ENCODE peak calls at places on chromosomes 6 and 20, in six cellular contexts. W is H1, O is HepG2, K is K562, H is SK-N-SH, R is GM12878. N is an unnamed sample.

GRCh38 chr6:157434349-157435016 is 53.5 kb downstream of the ZDHHC14 start:
- DNase-seq in W (no peak), O (peak; percentile 90), K (no peak), H (no peak), R (no peak), N (no peak)

GRCh38 chr6:64672131-64672530 is 1034.9 kb downstream of the EYS start:
- DNase-seq in W (no peak), O (no peak), K (no peak), H (no peak), R (no peak), N (no peak)

GRCh38 chr20:9218412-9219001 is 149.6 kb downstream of the PLCB4 start:
- DNase-seq in W (no peak), O (no peak), K (peak; percentile 6), H (no peak), R (no peak), N (no peak)

GRCh38 chr6:142014515-142014914 is 118.2 kb upstream of the GJE1 start:
- DNase-seq in W (no peak), O (no peak), K (no peak), H (no peak), R (no peak), N (peak; percentile 79)

GRCh38 chr6:89239338-89239737 is 22.2 kb upstream of the GABRR1 start:
- DNase-seq in W (no peak), O (no peak), K (peak; percentile 20), H (peak; percentile 34), R (no peak), N (no peak)

GRCh38 chr6:150857062-150857905 is 8.2 kb upstream of the MTHFD1L start:
- DNase-seq in W (no peak), O (peak; percentile 15), K (no peak), H (no peak), R (no peak), N (peak; percentile 72)

GRCh38 chr20:10604865-10605440 is 68.8 kb downstream of the JAG1 start:
- DNase-seq in W (no peak), O (no peak), K (no peak), H (no peak), R (no peak), N (no peak)

GRCh38 chr20:62365814-62366369 is 1.2 kb downstream of the LAMA5 start:
- DNase-seq in W (no peak), O (no peak), K (peak; percentile 74), H (no peak), R (no peak), N (no peak)

GRCh38 chr6:160930547-160931377 is 60.8 kb upstream of the MAP3K4 start:
- DNase-seq in W (no peak), O (peak; percentile 30), K (no peak), H (peak; percentile 86), R (no peak), N (peak; percentile 23)

GRCh38 chr6:92329416-92329815 is 1089.9 kb downstream of the EPHA7 start:
- DNase-seq in W (no peak), O (no peak), K (no peak), H (no peak), R (no peak), N (no peak)

GRCh38 chr6:41416165-41416837 is 80.9 kb downstream of the NCR2 start:
- DNase-seq in W (no peak), O (no peak), K (no peak), H (peak; percentile 54), R (no peak), N (no peak)

GRCh38 chr20:56875052-56875663 is 246.1 kb downstream of the TFAP2C start:
- DNase-seq in W (no peak), O (no peak), K (no peak), H (no peak), R (no peak), N (peak; percentile 10)

GRCh38 chr6:80234411-80234810 is 127.9 kb downstream of the BCKDHB start:
- DNase-seq in W (no peak), O (no peak), K (no peak), H (no peak), R (no peak), N (no peak)

GRCh38 chr20:3930265-3931206 is 41.3 kb downstream of the PANK2 start:
- DNase-seq in W (no peak), O (no peak), K (peak; percentile 48), H (no peak), R (no peak), N (no peak)

GRCh38 chr6:107817784-107818183 is 6.3 kb downstream of the SCML4 start:
- DNase-seq in W (no peak), O (no peak), K (no peak), H (no peak), R (no peak), N (no peak)

GRCh38 chr20:10255846-10256245 is 37.2 kb downstream of the SNAP25 start:
- DNase-seq in W (no peak), O (no peak), K (no peak), H (no peak), R (no peak), N (no peak)

GRCh38 chr20:2984956-2985661 is 58.3 kb upstream of the GNRH2 start:
- DNase-seq in W (no peak), O (no peak), K (no peak), H (no peak), R (no peak), N (no peak)

GRCh38 chr6:26394289-26394688 is 7.8 kb upstream of the BTN3A1 start:
- DNase-seq in W (no peak), O (peak; percentile 42), K (no peak), H (no peak), R (no peak), N (peak; percentile 46)

GRCh38 chr6:52517502-52518278 is 59.2 kb downstream of the TRAM2 start:
- DNase-seq in W (peak; percentile 73), O (peak; percentile 92), K (peak; percentile 82), H (peak; percentile 85), R (no peak), N (peak; percentile 80)

GRCh38 chr6:84392292-84392691 is 164.8 kb upstream of the CEP162 start:
- DNase-seq in W (no peak), O (no peak), K (no peak), H (peak; percentile 68), R (no peak), N (no peak)

GRCh38 chr20:13008761-13009681 is at the start of gene SPTLC3:
- DNase-seq in W (peak; percentile 15), O (peak; percentile 56), K (no peak), H (no peak), R (no peak), N (no peak)

GRCh38 chr20:49685809-49686208 is 27.9 kb downstream of the B4GALT5 start:
- DNase-seq in W (no peak), O (no peak), K (no peak), H (no peak), R (no peak), N (no peak)

GRCh38 chr6:145071836-145072235 is 663.5 kb downstream of the EPM2A start:
- DNase-seq in W (no peak), O (no peak), K (no peak), H (no peak), R (no peak), N (no peak)

GRCh38 chr6:69162811-69163210 is 527.7 kb downstream of the ADGRB3 start:
- DNase-seq in W (no peak), O (no peak), K (no peak), H (no peak), R (no peak), N (no peak)

GRCh38 chr20:62908971-62909791 is 17.1 kb downstream of the DIDO1 start:
- DNase-seq in W (no peak), O (no peak), K (no peak), H (no peak), R (no peak), N (no peak)

GRCh38 chr6:34237316-34237721 is 646 bp downstream of the HMGA1 start:
- DNase-seq in W (no peak), O (no peak), K (peak; percentile 85), H (peak; percentile 87), R (no peak), N (no peak)

GRCh38 chr6:4316867-4317400 is 181.6 kb upstream of the ECI2 start:
- DNase-seq in W (no peak), O (no peak), K (no peak), H (no peak), R (no peak), N (no peak)

GRCh38 chr20:60334936-60335335 is 376.7 kb downstream of the CDH26 start:
- DNase-seq in W (no peak), O (no peak), K (no peak), H (no peak), R (no peak), N (no peak)

GRCh38 chr20:37315293-37316110 is 26.0 kb downstream of the MANBAL start:
- DNase-seq in W (no peak), O (no peak), K (no peak), H (peak; percentile 81), R (no peak), N (no peak)

GRCh38 chr20:36066777-36067176 is 87.8 kb upstream of the EPB41L1 start:
- DNase-seq in W (no peak), O (no peak), K (no peak), H (no peak), R (no peak), N (no peak)
- TF ChIP-seq SIN3A in W (no peak), O (no peak), K (no peak), H (no peak), R (no peak), N (no peak)

GRCh38 chr6:35688605-35689322 is at the start of gene FKBP5:
- DNase-seq in W (peak; percentile 53), O (peak; percentile 89), K (peak; percentile 100), H (peak; percentile 98), R (peak; percentile 56), N (peak; percentile 70)

GRCh38 chr6:35687658-35688604 is 784 bp downstream of the FKBP5 start:
- DNase-seq in W (no peak), O (no peak), K (peak; percentile 88), H (peak; percentile 77), R (peak; percentile 25), N (peak; percentile 18)

GRCh38 chr6:35690484-35690883 is 1.8 kb upstream of the FKBP5 start:
- DNase-seq in W (no peak), O (no peak), K (no peak), H (no peak), R (no peak), N (no peak)

GRCh38 chr6:35694462-35694861 is 5.7 kb upstream of the FKBP5 start:
- DNase-seq in W (no peak), O (no peak), K (peak; percentile 63), H (no peak), R (no peak), N (peak; percentile 24)

GRCh38 chr6:35691027-35691824 is 2.5 kb upstream of the FKBP5 start:
- DNase-seq in W (no peak), O (no peak), K (no peak), H (no peak), R (no peak), N (no peak)
- H3K9ac ChIP-seq in W (no peak overlapping the region), O (peak overlapping the region; percentile 33), K (no peak overlapping the region), H (no peak overlapping the region), R (no peak overlapping the region), N (no peak overlapping the region)

DNA sequence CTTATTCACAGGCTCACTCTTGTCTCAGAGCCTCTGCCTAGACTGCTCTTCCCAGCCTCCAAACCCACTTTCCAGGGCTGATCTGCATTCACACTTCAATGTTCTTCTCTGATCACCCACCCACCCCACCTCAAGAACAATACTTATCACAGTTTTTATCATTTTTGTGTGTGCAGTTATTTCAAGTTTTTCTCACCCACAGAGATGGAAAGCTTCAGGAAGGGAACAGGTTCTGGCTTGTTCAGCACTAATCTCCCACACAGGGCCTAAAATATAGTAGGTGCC is 160.9 kb downstream of the MRPL14 start:
- DNase-seq in W (no peak), O (no peak), K (no peak), H (no peak), R (no peak), N (no peak)
- TF ChIP-seq SIN3A in W (no peak), O (no peak), K (no peak), H (no peak), R (no peak), N (no peak)

GRCh38 chr6:21885532-21886089 is 292.1 kb downstream of the SOX4 start:
- DNase-seq in W (no peak), O (no peak), K (no peak), H (peak; percentile 55), R (no peak), N (no peak)
- H3K9ac ChIP-seq in W (peak overlapping the region; percentile 2), O (no peak overlapping the region), K (no peak overlapping the region), H (peak overlapping the region; percentile 44), R (no peak overlapping the region), N (no peak overlapping the region)